ENCODE peak calls at places on chromosome 9, in five cellular contexts. P is D341Med, M is AG08395, E is uterus, F is fibroblast of pulmonary artery. Z is an unnamed sample.

GRCh38 chr9:136645903-136646754 is 16.6 kb upstream of the EGFL7 start:
- DNase-seq in P (no peak), M (no peak), E (peak), F (peak), Z (no peak)

GRCh38 chr9:70130266-70130665 is 86.6 kb downstream of the MAMDC2 start:
- DNase-seq in P (no peak), M (no peak), E (no peak), F (no peak), Z (no peak)

GRCh38 chr9:113349434-113350337 is at the start of gene BSPRY:
- DNase-seq in P (no peak), M (no peak), E (no peak), F (no peak), Z (peak)

GRCh38 chr9:87093777-87094176 is 146.5 kb upstream of the GAS1 start:
- DNase-seq in P (no peak), M (no peak), E (no peak), F (no peak), Z (no peak)

GRCh38 chr9:127089639-127090081 is 32.8 kb downstream of the ANGPTL2 start:
- DNase-seq in P (no peak), M (no peak), E (no peak), F (no peak), Z (no peak)

GRCh38 chr9:22446589-22446949 is at the start of gene DMRTA1:
- DNase-seq in P (peak), M (peak), E (peak), F (peak), Z (no peak)

GRCh38 chr9:95349109-95350038 is 31.9 kb upstream of the FANCC start:
- DNase-seq in P (no peak), M (no peak), E (no peak), F (no peak), Z (peak)

GRCh38 chr9:14565352-14565956 is 127.8 kb downstream of the ZDHHC21 start:
- DNase-seq in P (no peak), M (no peak), E (no peak), F (no peak), Z (no peak)

GRCh38 chr9:92151691-92152393 is 36.6 kb upstream of the SPTLC1 start:
- DNase-seq in P (no peak), M (peak), E (peak), F (peak), Z (no peak)

GRCh38 chr9:87276327-87276841 is 221.3 kb upstream of the DAPK1 start:
- DNase-seq in P (no peak), M (peak), E (no peak), F (peak), Z (peak)

GRCh38 chr9:126398403-126399058 is 71.9 kb downstream of the MVB12B start:
- DNase-seq in P (peak), M (peak), E (peak), F (peak), Z (peak)

GRCh38 chr9:133742849-133743444 is 4.8 kb upstream of the SARDH start:
- DNase-seq in P (peak), M (peak), E (peak), F (peak), Z (peak)

Z was measured in small intestine.